ENCODE peak calls at places on chromosomes 4 and X, in six cellular contexts. One of them, this sample, is unnamed.

GRCh38 chrX:107736781-107737531 is 38.6 kb downstream of the TSC22D3 start:
- DNase-seq in HepG2: peak
- DNase-seq in GM12878: no peak
- DNase-seq in H1: no peak
- DNase-seq in SK-N-SH: no peak
- DNase-seq in A549: no peak
- DNase-seq in this sample: no peak

GRCh38 chr4:164221631-164222030 is 532.3 kb upstream of the SMIM31 start:
- DNase-seq in HepG2: no peak
- DNase-seq in GM12878: no peak
- DNase-seq in SK-N-SH: no peak
- DNase-seq in H1: no peak
- DNase-seq in A549: no peak
- DNase-seq in this sample: no peak

GRCh38 chrX:26789751-26790150 is 573.8 kb downstream of the MAGEB5 start:
- DNase-seq in SK-N-SH: no peak
- DNase-seq in A549: no peak
- DNase-seq in H1: no peak
- DNase-seq in GM12878: no peak
- DNase-seq in HepG2: no peak
- DNase-seq in this sample: no peak

GRCh38 chrX:74061879-74062278 is 242.1 kb upstream of the ZCCHC13 start:
- DNase-seq in H1: no peak
- DNase-seq in A549: no peak
- DNase-seq in HepG2: no peak
- DNase-seq in SK-N-SH: no peak
- DNase-seq in GM12878: no peak
- DNase-seq in this sample: no peak

GRCh38 chr4:182752158-182752910 is 164.9 kb downstream of the DCTD start:
- DNase-seq in GM12878: no peak
- DNase-seq in A549: no peak
- DNase-seq in SK-N-SH: no peak
- DNase-seq in H1: no peak
- DNase-seq in HepG2: no peak
- DNase-seq in this sample: no peak

GRCh38 chrX:88101968-88102367 is 584.4 kb downstream of the KLHL4 start:
- DNase-seq in A549: no peak
- DNase-seq in GM12878: no peak
- DNase-seq in H1: no peak
- DNase-seq in SK-N-SH: no peak
- DNase-seq in HepG2: no peak
- DNase-seq in this sample: no peak

GRCh38 chr4:165384608-165385007 is 5.8 kb downstream of the CPE start:
- DNase-seq in SK-N-SH: peak
- DNase-seq in GM12878: no peak
- DNase-seq in H1: no peak
- DNase-seq in HepG2: peak
- DNase-seq in A549: no peak
- DNase-seq in this sample: no peak

GRCh38 chr4:83569967-83570366 is 34.1 kb downstream of the GPAT3 start:
- DNase-seq in SK-N-SH: no peak
- DNase-seq in A549: no peak
- DNase-seq in GM12878: no peak
- DNase-seq in HepG2: no peak
- DNase-seq in H1: no peak
- DNase-seq in this sample: no peak

GRCh38 chr4:37453004-37453360 is 208.4 kb downstream of the NWD2 start:
- DNase-seq in GM12878: peak
- DNase-seq in A549: peak
- DNase-seq in SK-N-SH: peak
- DNase-seq in H1: no peak
- DNase-seq in HepG2: peak
- DNase-seq in this sample: peak

DNA sequence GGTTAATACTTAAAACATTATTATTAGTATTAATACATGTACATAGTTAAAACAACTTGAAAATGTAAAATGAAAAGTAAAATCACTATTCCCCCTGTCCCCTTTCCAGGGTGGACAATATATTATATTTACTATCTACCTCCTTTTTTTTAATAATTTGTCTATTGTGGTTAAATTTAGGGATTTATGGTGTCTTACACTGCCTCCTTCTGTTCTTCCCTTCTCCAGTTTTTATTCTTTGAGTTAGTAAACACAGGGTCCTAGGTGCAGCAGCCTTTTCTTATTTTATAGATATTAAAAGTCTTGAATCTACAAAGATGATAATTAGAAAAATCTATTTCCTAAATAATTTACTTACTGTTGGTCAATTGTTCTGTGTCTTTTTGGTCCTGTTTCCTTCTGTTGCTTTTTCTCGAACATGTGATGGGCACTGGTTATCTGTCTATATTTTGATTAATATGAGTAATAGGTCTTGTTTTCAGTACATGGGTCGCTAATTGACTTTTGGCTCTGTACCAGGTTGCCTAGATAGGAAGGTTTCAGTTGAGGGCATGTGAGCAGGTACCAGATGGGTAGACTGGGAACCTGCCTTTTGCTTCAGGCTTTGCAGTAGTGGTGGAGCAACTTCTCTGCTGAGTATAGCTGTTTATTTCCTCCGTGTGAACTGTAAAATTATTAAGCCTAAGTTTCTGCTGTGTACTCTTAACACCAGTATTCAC is 1.1 kb downstream of the NUDT9 start:
- DNase-seq in HepG2: no peak
- DNase-seq in H1: no peak
- DNase-seq in SK-N-SH: peak
- DNase-seq in GM12878: no peak
- DNase-seq in A549: no peak
- DNase-seq in this sample: no peak
- TF ChIP-seq CHD2 in HepG2: no peak
- TF ChIP-seq CHD2 in H1: no peak
- TF ChIP-seq CHD2 in SK-N-SH: no peak
- TF ChIP-seq CHD2 in GM12878: no peak
- TF ChIP-seq CHD2 in A549: no peak
- TF ChIP-seq CHD2 in this sample: no peak

DNA sequence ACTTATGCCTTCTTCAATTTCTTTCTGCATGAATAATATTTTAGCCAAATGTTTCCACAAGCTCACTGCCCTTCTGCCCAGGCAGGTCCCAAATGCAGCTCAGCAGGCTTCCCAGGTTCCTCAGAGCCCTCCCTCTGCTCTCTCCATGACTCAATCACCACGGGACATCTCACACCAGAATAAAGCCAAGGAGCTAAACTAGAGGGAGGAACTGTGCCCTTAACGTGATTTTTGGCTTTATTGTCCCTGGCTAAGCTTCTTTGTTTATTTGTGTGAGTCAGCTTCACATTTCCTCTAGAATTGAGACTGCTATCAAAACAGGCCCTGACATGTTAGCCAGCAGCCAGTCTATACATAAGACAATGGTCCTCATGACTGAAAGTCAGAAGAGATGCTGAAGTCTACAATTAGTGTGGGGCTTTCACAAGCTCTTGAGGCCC is 186.4 kb upstream of the GALNT7 start:
- DNase-seq in A549: peak
- DNase-seq in GM12878: peak
- DNase-seq in H1: no peak
- DNase-seq in SK-N-SH: no peak
- DNase-seq in HepG2: no peak
- DNase-seq in this sample: no peak
- TF ChIP-seq CHD2 in A549: no peak
- TF ChIP-seq CHD2 in GM12878: no peak
- TF ChIP-seq CHD2 in H1: no peak
- TF ChIP-seq CHD2 in SK-N-SH: no peak
- TF ChIP-seq CHD2 in HepG2: no peak
- TF ChIP-seq CHD2 in this sample: no peak

GRCh38 chr4:176758731-176759130 is 34.0 kb downstream of the VEGFC start:
- DNase-seq in GM12878: no peak
- DNase-seq in SK-N-SH: no peak
- DNase-seq in H1: no peak
- DNase-seq in A549: no peak
- DNase-seq in HepG2: no peak
- DNase-seq in this sample: no peak

GRCh38 chr4:176753049-176753448 is 39.7 kb downstream of the VEGFC start:
- DNase-seq in GM12878: no peak
- DNase-seq in SK-N-SH: no peak
- DNase-seq in A549: no peak
- DNase-seq in HepG2: no peak
- DNase-seq in H1: no peak
- DNase-seq in this sample: no peak

GRCh38 chr4:176752191-176752749 is 40.5 kb downstream of the VEGFC start:
- DNase-seq in A549: no peak
- DNase-seq in H1: no peak
- DNase-seq in GM12878: no peak
- DNase-seq in SK-N-SH: no peak
- DNase-seq in HepG2: no peak
- DNase-seq in this sample: no peak

GRCh38 chr4:176755001-176755400 is 37.7 kb downstream of the VEGFC start:
- DNase-seq in A549: no peak
- DNase-seq in GM12878: no peak
- DNase-seq in SK-N-SH: no peak
- DNase-seq in H1: no peak
- DNase-seq in HepG2: no peak
- DNase-seq in this sample: no peak

GRCh38 chr4:176755624-176756023 is 37.1 kb downstream of the VEGFC start:
- DNase-seq in GM12878: no peak
- DNase-seq in A549: no peak
- DNase-seq in H1: no peak
- DNase-seq in HepG2: no peak
- DNase-seq in SK-N-SH: no peak
- DNase-seq in this sample: no peak
- TF ChIP-seq CHD2 in GM12878: no peak
- TF ChIP-seq CHD2 in A549: no peak
- TF ChIP-seq CHD2 in H1: no peak
- TF ChIP-seq CHD2 in HepG2: no peak
- TF ChIP-seq CHD2 in SK-N-SH: no peak
- TF ChIP-seq CHD2 in this sample: no peak

GRCh38 chrX:39214380-39215126 is 413.3 kb downstream of the MID1IP1 start:
- DNase-seq in SK-N-SH: no peak
- DNase-seq in HepG2: no peak
- DNase-seq in H1: no peak
- DNase-seq in A549: no peak
- DNase-seq in GM12878: no peak
- DNase-seq in this sample: no peak

GRCh38 chrX:39211501-39211900 is 410.2 kb downstream of the MID1IP1 start:
- DNase-seq in HepG2: no peak
- DNase-seq in A549: no peak
- DNase-seq in SK-N-SH: no peak
- DNase-seq in GM12878: no peak
- DNase-seq in H1: no peak
- DNase-seq in this sample: no peak

GRCh38 chrX:39206746-39207145 is 405.5 kb downstream of the MID1IP1 start:
- DNase-seq in GM12878: no peak
- DNase-seq in HepG2: no peak
- DNase-seq in A549: no peak
- DNase-seq in H1: no peak
- DNase-seq in SK-N-SH: no peak
- DNase-seq in this sample: no peak

GRCh38 chrX:39212456-39212855 is 411.2 kb downstream of the MID1IP1 start:
- DNase-seq in A549: no peak
- DNase-seq in SK-N-SH: no peak
- DNase-seq in HepG2: no peak
- DNase-seq in GM12878: no peak
- DNase-seq in H1: no peak
- DNase-seq in this sample: no peak
- TF ChIP-seq CHD2 in A549: no peak
- TF ChIP-seq CHD2 in SK-N-SH: no peak
- TF ChIP-seq CHD2 in HepG2: no peak
- TF ChIP-seq CHD2 in GM12878: no peak
- TF ChIP-seq CHD2 in H1: no peak
- TF ChIP-seq CHD2 in this sample: no peak

DNA sequence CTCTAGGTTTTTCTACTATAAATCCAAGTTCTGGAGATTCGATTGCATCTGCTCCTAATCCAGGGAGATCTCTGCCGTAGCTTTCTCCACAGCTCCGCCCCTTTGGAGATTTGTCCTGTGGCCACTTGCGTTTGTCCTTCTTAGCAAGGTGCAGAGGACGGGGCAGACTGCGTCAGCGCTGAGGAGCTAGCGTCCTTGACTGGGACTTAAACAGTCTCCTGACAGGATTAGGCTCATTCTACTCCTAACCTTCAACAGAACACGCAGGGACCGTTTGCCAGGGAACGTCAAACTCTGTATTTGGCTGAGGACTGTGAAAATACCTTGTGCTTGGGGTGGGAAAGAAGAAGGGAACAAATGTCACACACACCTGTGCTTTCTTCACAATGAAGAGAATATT is 38.6 kb downstream of the SORBS2 start:
- DNase-seq in HepG2: no peak
- DNase-seq in H1: no peak
- DNase-seq in A549: no peak
- DNase-seq in SK-N-SH: no peak
- DNase-seq in GM12878: no peak
- DNase-seq in this sample: no peak
- TF ChIP-seq CHD2 in HepG2: no peak
- TF ChIP-seq CHD2 in H1: no peak
- TF ChIP-seq CHD2 in A549: no peak
- TF ChIP-seq CHD2 in SK-N-SH: no peak
- TF ChIP-seq CHD2 in GM12878: no peak
- TF ChIP-seq CHD2 in this sample: no peak

DNA sequence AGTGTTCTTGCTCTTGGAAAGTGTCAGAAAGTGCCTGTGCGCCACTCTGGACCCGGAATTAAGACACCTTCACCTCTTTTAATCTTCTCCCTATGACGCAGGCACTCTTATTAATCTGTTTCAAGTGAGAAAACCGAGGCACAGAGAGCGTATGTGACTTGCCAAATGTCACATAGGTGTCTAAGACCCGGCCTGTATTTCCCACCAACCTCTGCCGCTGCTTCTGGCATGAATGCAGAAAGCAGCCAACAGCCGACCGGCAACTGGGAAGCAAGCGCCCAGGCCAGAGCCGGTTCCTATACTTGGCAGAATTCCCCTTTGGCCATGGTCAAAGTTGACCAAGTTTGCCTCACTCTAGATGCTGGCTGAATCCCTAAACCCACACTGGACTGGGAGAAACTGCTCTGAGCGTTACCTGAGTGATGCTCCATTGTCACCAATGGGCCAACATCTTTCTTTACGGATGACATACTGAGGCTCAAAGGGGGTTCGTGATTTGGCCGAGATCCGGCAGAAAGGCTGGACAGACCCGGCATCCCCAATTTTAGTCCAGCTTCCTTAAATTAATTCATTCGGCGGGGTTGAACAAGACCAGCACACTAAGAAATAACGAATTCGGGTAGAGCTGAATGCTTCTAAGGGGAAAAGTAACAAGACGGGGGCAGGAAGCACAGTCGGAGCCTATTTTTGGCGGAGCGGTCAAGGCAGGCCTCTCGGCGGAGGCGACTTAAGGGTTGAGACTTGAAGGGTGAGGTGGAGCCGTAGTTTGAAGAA is 11.2 kb downstream of the MSX1 start:
- DNase-seq in SK-N-SH: no peak
- DNase-seq in HepG2: no peak
- DNase-seq in A549: no peak
- DNase-seq in GM12878: no peak
- DNase-seq in H1: no peak
- DNase-seq in this sample: no peak
- TF ChIP-seq CHD2 in SK-N-SH: no peak
- TF ChIP-seq CHD2 in HepG2: no peak
- TF ChIP-seq CHD2 in A549: no peak
- TF ChIP-seq CHD2 in GM12878: no peak
- TF ChIP-seq CHD2 in H1: no peak
- TF ChIP-seq CHD2 in this sample: no peak

This sample was measured in K562.